ENCODE peak calls at places on chromosomes 13 and 19, in ten cellular contexts. One of them, this sample, is unnamed.

GRCh38 chr13:110334841-110335490 is 27.9 kb downstream of the COL4A2 start:
- DNase-seq in aorta: no peak
- DNase-seq in thoracic aorta: no peak
- DNase-seq in Peyer's patch: no peak
- DNase-seq in heart right ventricle: no peak
- DNase-seq in choroid plexus epithelial cell: peak; percentile 92
- DNase-seq in fibroblast of villous mesenchyme: no peak
- DNase-seq in body of pancreas: no peak
- DNase-seq in psoas muscle: no peak
- DNase-seq in WERI-Rb-1: no peak
- DNase-seq in this sample: no peak

GRCh38 chr19:18364826-18365528 is 21.0 kb upstream of the GDF15 start:
- DNase-seq in aorta: peak; percentile 84
- DNase-seq in thoracic aorta: peak; percentile 40
- DNase-seq in Peyer's patch: peak; percentile 72
- DNase-seq in heart right ventricle: peak; percentile 27
- DNase-seq in choroid plexus epithelial cell: peak; percentile 100
- DNase-seq in fibroblast of villous mesenchyme: peak; percentile 100
- DNase-seq in body of pancreas: peak; percentile 96
- DNase-seq in psoas muscle: no peak
- DNase-seq in WERI-Rb-1: no peak
- DNase-seq in this sample: peak; percentile 96

GRCh38 chr19:45050036-45050435 is 11.2 kb downstream of the CLASRP start:
- DNase-seq in aorta: no peak
- DNase-seq in thoracic aorta: no peak
- DNase-seq in Peyer's patch: no peak
- DNase-seq in heart right ventricle: no peak
- DNase-seq in choroid plexus epithelial cell: no peak
- DNase-seq in fibroblast of villous mesenchyme: no peak
- DNase-seq in body of pancreas: no peak
- DNase-seq in psoas muscle: no peak
- DNase-seq in WERI-Rb-1: no peak
- DNase-seq in this sample: peak; percentile 70

GRCh38 chr19:52739576-52739975 is 4.7 kb upstream of the ZNF611 start:
- DNase-seq in aorta: no peak
- DNase-seq in thoracic aorta: no peak
- DNase-seq in Peyer's patch: no peak
- DNase-seq in heart right ventricle: no peak
- DNase-seq in choroid plexus epithelial cell: no peak
- DNase-seq in fibroblast of villous mesenchyme: no peak
- DNase-seq in body of pancreas: no peak
- DNase-seq in psoas muscle: no peak
- DNase-seq in WERI-Rb-1: no peak
- DNase-seq in this sample: no peak

GRCh38 chr13:57633141-57633949 is 1.8 kb downstream of the PCDH17 start:
- DNase-seq in aorta: peak; percentile 57
- DNase-seq in thoracic aorta: no peak
- DNase-seq in Peyer's patch: peak; percentile 49
- DNase-seq in heart right ventricle: peak; percentile 83
- DNase-seq in choroid plexus epithelial cell: no peak
- DNase-seq in fibroblast of villous mesenchyme: no peak
- DNase-seq in body of pancreas: peak; percentile 62
- DNase-seq in psoas muscle: peak; percentile 48
- DNase-seq in WERI-Rb-1: no peak
- DNase-seq in this sample: no peak

GRCh38 chr13:38730332-38730731 is 43.5 kb downstream of the FREM2 start:
- DNase-seq in aorta: no peak
- DNase-seq in thoracic aorta: no peak
- DNase-seq in Peyer's patch: no peak
- DNase-seq in heart right ventricle: no peak
- DNase-seq in choroid plexus epithelial cell: no peak
- DNase-seq in fibroblast of villous mesenchyme: no peak
- DNase-seq in body of pancreas: no peak
- DNase-seq in psoas muscle: no peak
- DNase-seq in WERI-Rb-1: no peak
- DNase-seq in this sample: no peak

GRCh38 chr13:67776171-67776570 is 546.0 kb upstream of the PCDH9 start:
- DNase-seq in aorta: no peak
- DNase-seq in thoracic aorta: no peak
- DNase-seq in Peyer's patch: no peak
- DNase-seq in heart right ventricle: no peak
- DNase-seq in choroid plexus epithelial cell: no peak
- DNase-seq in fibroblast of villous mesenchyme: no peak
- DNase-seq in body of pancreas: no peak
- DNase-seq in psoas muscle: no peak
- DNase-seq in WERI-Rb-1: no peak
- DNase-seq in this sample: no peak

GRCh38 chr19:34351382-34351802 is 13.6 kb upstream of the GPI start:
- DNase-seq in aorta: no peak
- DNase-seq in thoracic aorta: no peak
- DNase-seq in Peyer's patch: no peak
- DNase-seq in heart right ventricle: no peak
- DNase-seq in choroid plexus epithelial cell: peak; percentile 42
- DNase-seq in fibroblast of villous mesenchyme: no peak
- DNase-seq in body of pancreas: peak; percentile 40
- DNase-seq in psoas muscle: no peak
- DNase-seq in WERI-Rb-1: no peak
- DNase-seq in this sample: peak; percentile 59

GRCh38 chr19:18435185-18435841 is 2.6 kb downstream of the ISYNA1 start:
- DNase-seq in aorta: no peak
- DNase-seq in thoracic aorta: no peak
- DNase-seq in Peyer's patch: no peak
- DNase-seq in heart right ventricle: no peak
- DNase-seq in choroid plexus epithelial cell: no peak
- DNase-seq in fibroblast of villous mesenchyme: no peak
- DNase-seq in body of pancreas: no peak
- DNase-seq in psoas muscle: no peak
- DNase-seq in WERI-Rb-1: no peak
- DNase-seq in this sample: no peak

GRCh38 chr13:24264976-24265375 is 44.4 kb upstream of the C1QTNF9 start:
- DNase-seq in aorta: no peak
- DNase-seq in thoracic aorta: no peak
- DNase-seq in Peyer's patch: no peak
- DNase-seq in heart right ventricle: no peak
- DNase-seq in choroid plexus epithelial cell: no peak
- DNase-seq in fibroblast of villous mesenchyme: no peak
- DNase-seq in body of pancreas: no peak
- DNase-seq in psoas muscle: no peak
- DNase-seq in WERI-Rb-1: no peak
- DNase-seq in this sample: peak; percentile 49

GRCh38 chr13:86710013-86710412 is 910.8 kb upstream of the SLITRK6 start:
- DNase-seq in aorta: no peak
- DNase-seq in thoracic aorta: no peak
- DNase-seq in Peyer's patch: no peak
- DNase-seq in heart right ventricle: no peak
- DNase-seq in choroid plexus epithelial cell: no peak
- DNase-seq in fibroblast of villous mesenchyme: no peak
- DNase-seq in body of pancreas: no peak
- DNase-seq in psoas muscle: no peak
- DNase-seq in WERI-Rb-1: no peak
- DNase-seq in this sample: no peak

GRCh38 chr13:111397202-111397880 is 76.9 kb downstream of the TEX29 start:
- DNase-seq in aorta: no peak
- DNase-seq in thoracic aorta: no peak
- DNase-seq in Peyer's patch: peak; percentile 14
- DNase-seq in heart right ventricle: no peak
- DNase-seq in choroid plexus epithelial cell: no peak
- DNase-seq in fibroblast of villous mesenchyme: no peak
- DNase-seq in body of pancreas: no peak
- DNase-seq in psoas muscle: no peak
- DNase-seq in WERI-Rb-1: no peak
- DNase-seq in this sample: no peak

GRCh38 chr13:39526499-39526898 is 76.5 kb downstream of the LHFPL6 start:
- DNase-seq in aorta: no peak
- DNase-seq in thoracic aorta: no peak
- DNase-seq in Peyer's patch: no peak
- DNase-seq in heart right ventricle: no peak
- DNase-seq in choroid plexus epithelial cell: no peak
- DNase-seq in fibroblast of villous mesenchyme: no peak
- DNase-seq in body of pancreas: no peak
- DNase-seq in psoas muscle: no peak
- DNase-seq in WERI-Rb-1: no peak
- DNase-seq in this sample: no peak

GRCh38 chr13:110302986-110303385 is 4.0 kb downstream of the COL4A1 start:
- DNase-seq in aorta: no peak
- DNase-seq in thoracic aorta: no peak
- DNase-seq in Peyer's patch: no peak
- DNase-seq in heart right ventricle: no peak
- DNase-seq in choroid plexus epithelial cell: no peak
- DNase-seq in fibroblast of villous mesenchyme: no peak
- DNase-seq in body of pancreas: no peak
- DNase-seq in psoas muscle: no peak
- DNase-seq in WERI-Rb-1: no peak
- DNase-seq in this sample: no peak

GRCh38 chr13:48318014-48318713 is 14.6 kb downstream of the RB1 start:
- DNase-seq in aorta: peak; percentile 46
- DNase-seq in thoracic aorta: no peak
- DNase-seq in Peyer's patch: peak; percentile 44
- DNase-seq in heart right ventricle: peak; percentile 23
- DNase-seq in choroid plexus epithelial cell: no peak
- DNase-seq in fibroblast of villous mesenchyme: no peak
- DNase-seq in body of pancreas: peak; percentile 11
- DNase-seq in psoas muscle: no peak
- DNase-seq in WERI-Rb-1: no peak
- DNase-seq in this sample: no peak

GRCh38 chr13:43346427-43346826 is 323.0 kb downstream of the DNAJC15 start:
- DNase-seq in aorta: no peak
- DNase-seq in thoracic aorta: no peak
- DNase-seq in Peyer's patch: no peak
- DNase-seq in heart right ventricle: no peak
- DNase-seq in choroid plexus epithelial cell: peak; percentile 8
- DNase-seq in fibroblast of villous mesenchyme: peak; percentile 54
- DNase-seq in body of pancreas: no peak
- DNase-seq in psoas muscle: no peak
- DNase-seq in WERI-Rb-1: no peak
- DNase-seq in this sample: no peak

GRCh38 chr19:38736413-38737280 is 7.6 kb downstream of the CAPN12 start:
- DNase-seq in aorta: no peak
- DNase-seq in thoracic aorta: no peak
- DNase-seq in Peyer's patch: peak; percentile 77
- DNase-seq in heart right ventricle: peak; percentile 39
- DNase-seq in choroid plexus epithelial cell: peak; percentile 39
- DNase-seq in fibroblast of villous mesenchyme: no peak
- DNase-seq in body of pancreas: peak; percentile 71
- DNase-seq in psoas muscle: no peak
- DNase-seq in WERI-Rb-1: peak; percentile 88
- DNase-seq in this sample: peak; percentile 52
- H3K4me3 ChIP-seq in aorta: no peak overlapping the region
- H3K4me3 ChIP-seq in thoracic aorta: peak overlapping the region; percentile 63
- H3K4me3 ChIP-seq in Peyer's patch: peak overlapping the region; percentile 36
- H3K4me3 ChIP-seq in heart right ventricle: peak overlapping the region; percentile 45
- H3K4me3 ChIP-seq in choroid plexus epithelial cell: peak overlapping the region; percentile 49
- H3K4me3 ChIP-seq in fibroblast of villous mesenchyme: peak overlapping the region; percentile 42
- H3K4me3 ChIP-seq in body of pancreas: peak overlapping the region; percentile 12
- H3K4me3 ChIP-seq in psoas muscle: peak overlapping the region; percentile 60
- H3K4me3 ChIP-seq in WERI-Rb-1: peak overlapping the region; percentile 41
- H3K4me3 ChIP-seq in this sample: peak overlapping the region; percentile 34

GRCh38 chr13:22454586-22454985 is 726.2 kb upstream of the SGCG start:
- DNase-seq in aorta: no peak
- DNase-seq in thoracic aorta: no peak
- DNase-seq in Peyer's patch: no peak
- DNase-seq in heart right ventricle: no peak
- DNase-seq in choroid plexus epithelial cell: no peak
- DNase-seq in fibroblast of villous mesenchyme: peak; percentile 73
- DNase-seq in body of pancreas: no peak
- DNase-seq in psoas muscle: no peak
- DNase-seq in WERI-Rb-1: no peak
- DNase-seq in this sample: no peak
- H3K4me3 ChIP-seq in aorta: no peak overlapping the region
- H3K4me3 ChIP-seq in thoracic aorta: no peak overlapping the region
- H3K4me3 ChIP-seq in Peyer's patch: no peak overlapping the region
- H3K4me3 ChIP-seq in heart right ventricle: no peak overlapping the region
- H3K4me3 ChIP-seq in choroid plexus epithelial cell: no peak overlapping the region
- H3K4me3 ChIP-seq in fibroblast of villous mesenchyme: no peak overlapping the region
- H3K4me3 ChIP-seq in body of pancreas: no peak overlapping the region
- H3K4me3 ChIP-seq in psoas muscle: no peak overlapping the region
- H3K4me3 ChIP-seq in WERI-Rb-1: no peak overlapping the region
- H3K4me3 ChIP-seq in this sample: no peak overlapping the region

DNA sequence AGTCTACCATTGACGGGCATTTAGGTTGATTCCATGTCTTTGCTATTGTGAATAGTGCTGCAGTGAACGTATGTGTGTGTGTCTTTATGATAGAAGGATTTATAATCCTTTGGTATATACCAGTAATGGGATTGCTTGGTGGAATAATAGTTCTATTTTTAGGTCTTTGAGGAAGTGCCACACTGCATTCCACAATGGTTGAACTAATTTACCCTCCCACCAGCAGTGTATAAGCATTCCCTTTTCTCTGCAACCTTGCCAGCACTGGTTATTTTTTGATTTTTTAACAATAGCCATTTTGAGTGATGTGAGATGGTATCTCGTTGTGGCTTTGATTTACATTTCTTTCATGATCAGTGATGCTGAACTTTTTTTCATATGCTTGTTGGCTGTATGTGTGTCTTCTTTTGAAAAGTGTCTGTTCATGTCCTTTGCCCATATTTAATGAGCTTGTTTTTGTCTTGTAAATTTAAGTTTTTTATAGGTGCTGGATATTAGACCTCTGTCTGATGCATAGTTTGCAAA is 37.5 kb downstream of the RFC3 start:
- DNase-seq in aorta: no peak
- DNase-seq in thoracic aorta: no peak
- DNase-seq in Peyer's patch: no peak
- DNase-seq in heart right ventricle: no peak
- DNase-seq in choroid plexus epithelial cell: no peak
- DNase-seq in fibroblast of villous mesenchyme: no peak
- DNase-seq in body of pancreas: no peak
- DNase-seq in psoas muscle: no peak
- DNase-seq in WERI-Rb-1: no peak
- DNase-seq in this sample: no peak
- H3K4me3 ChIP-seq in aorta: no peak overlapping the region
- H3K4me3 ChIP-seq in thoracic aorta: no peak overlapping the region
- H3K4me3 ChIP-seq in Peyer's patch: no peak overlapping the region
- H3K4me3 ChIP-seq in heart right ventricle: no peak overlapping the region
- H3K4me3 ChIP-seq in choroid plexus epithelial cell: no peak overlapping the region
- H3K4me3 ChIP-seq in fibroblast of villous mesenchyme: no peak overlapping the region
- H3K4me3 ChIP-seq in body of pancreas: no peak overlapping the region
- H3K4me3 ChIP-seq in psoas muscle: no peak overlapping the region
- H3K4me3 ChIP-seq in WERI-Rb-1: no peak overlapping the region
- H3K4me3 ChIP-seq in this sample: no peak overlapping the region

DNA sequence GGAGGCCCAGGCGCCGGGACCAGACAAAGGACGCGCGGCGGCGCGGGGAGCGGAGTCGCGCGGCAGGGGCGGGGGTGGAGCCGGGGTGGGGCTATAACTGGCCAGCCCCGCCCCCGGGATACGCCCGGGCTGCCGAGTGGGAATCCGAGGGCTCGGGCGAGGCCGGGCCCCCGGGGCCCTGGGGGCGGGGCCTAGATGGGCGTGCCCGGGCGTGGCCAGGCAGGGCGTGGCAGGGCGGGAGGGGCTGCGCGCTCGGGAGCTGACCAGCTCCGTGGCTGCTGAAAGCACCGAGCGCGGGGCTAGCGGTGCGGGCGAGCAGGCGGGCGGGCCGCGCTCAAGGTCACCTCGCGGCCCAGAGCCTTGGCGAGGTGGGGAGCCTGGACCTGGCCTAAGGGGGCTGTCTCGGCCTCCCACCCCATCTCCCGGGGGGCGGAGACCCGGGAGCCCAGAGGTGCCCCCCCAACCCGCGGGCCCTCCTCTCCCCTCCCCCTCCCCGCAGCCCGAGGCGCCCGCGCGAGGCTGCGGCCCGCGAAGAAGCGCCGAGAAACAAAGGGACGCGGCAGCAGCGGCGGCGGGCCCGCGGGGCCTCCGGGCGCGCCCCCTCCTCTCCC is 1.3 kb downstream of the ELAVL3 start:
- DNase-seq in aorta: peak; percentile 46
- DNase-seq in thoracic aorta: no peak
- DNase-seq in Peyer's patch: peak; percentile 57
- DNase-seq in heart right ventricle: peak; percentile 38
- DNase-seq in choroid plexus epithelial cell: peak; percentile 15
- DNase-seq in fibroblast of villous mesenchyme: peak; percentile 16
- DNase-seq in body of pancreas: no peak
- DNase-seq in psoas muscle: no peak
- DNase-seq in WERI-Rb-1: peak; percentile 78
- DNase-seq in this sample: no peak
- H3K4me3 ChIP-seq in aorta: no peak overlapping the region
- H3K4me3 ChIP-seq in thoracic aorta: peak overlapping the region; percentile 27
- H3K4me3 ChIP-seq in Peyer's patch: no peak overlapping the region
- H3K4me3 ChIP-seq in heart right ventricle: peak overlapping the region; percentile 24
- H3K4me3 ChIP-seq in choroid plexus epithelial cell: no peak overlapping the region
- H3K4me3 ChIP-seq in fibroblast of villous mesenchyme: no peak overlapping the region
- H3K4me3 ChIP-seq in body of pancreas: no peak overlapping the region
- H3K4me3 ChIP-seq in psoas muscle: peak overlapping the region; percentile 44
- H3K4me3 ChIP-seq in WERI-Rb-1: peak overlapping the region; percentile 52
- H3K4me3 ChIP-seq in this sample: no peak overlapping the region

This sample was measured in bronchial epithelial cell.